ENCODE peak calls at places on chromosomes 4 and X, in five cellular contexts. G is A549, A is K562, L is GM12878, H is HepG2. S is an unnamed sample.

GRCh38 chr4:38470708-38471262 is 193.2 kb upstream of the KLF3 start:
- DNase-seq in G (no peak), A (no peak), L (no peak), H (no peak), S (no peak)

GRCh38 chr4:84750260-84750955 is 167.5 kb downstream of the CDS1 start:
- DNase-seq in G (peak), A (peak), L (no peak), H (peak), S (peak)

GRCh38 chr4:4492161-4492847 is 49.5 kb downstream of the STX18 start:
- DNase-seq in G (no peak), A (no peak), L (peak), H (no peak), S (no peak)

GRCh38 chr4:115126487-115126886 is 13.1 kb upstream of the NDST4 start:
- DNase-seq in G (no peak), A (no peak), L (no peak), H (no peak), S (no peak)

GRCh38 chrX:130012683-130013082 is 30.2 kb downstream of the BCORL1 start:
- DNase-seq in G (no peak), A (no peak), L (no peak), H (no peak), S (no peak)

GRCh38 chr4:181478675-181479074 is 764.5 kb upstream of the TENM3 start:
- DNase-seq in G (no peak), A (no peak), L (no peak), H (no peak), S (no peak)

GRCh38 chrX:81336455-81337144 is 134.7 kb downstream of the SH3BGRL start:
- DNase-seq in G (no peak), A (no peak), L (no peak), H (no peak), S (no peak)

GRCh38 chrX:78514852-78515251 is 144.3 kb downstream of the RTL3 start:
- DNase-seq in G (no peak), A (no peak), L (no peak), H (no peak), S (no peak)

GRCh38 chrX:136147320-136147901 is at the start of gene FHL1:
- DNase-seq in G (peak), A (peak), L (no peak), H (no peak), S (no peak)

DNA sequence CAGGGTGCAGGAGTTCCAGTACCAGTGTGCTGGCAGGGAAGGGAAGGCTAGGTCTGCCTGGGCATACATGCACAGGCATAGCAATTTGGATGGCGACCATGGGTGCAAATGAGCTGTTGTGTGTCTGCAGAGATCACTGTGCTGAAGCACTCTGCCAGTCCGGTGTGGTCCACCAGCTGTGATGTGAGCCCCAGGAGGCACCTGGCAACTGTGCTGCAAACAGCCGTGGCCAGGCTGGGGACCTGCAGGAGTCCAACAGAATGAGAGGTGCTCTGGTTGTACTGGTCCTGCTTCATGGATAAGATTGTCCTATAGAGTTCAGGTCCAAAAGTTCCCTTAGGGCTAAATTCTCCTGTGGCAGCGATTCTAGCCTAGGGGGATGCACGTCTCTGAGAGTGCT is 6.1 kb downstream of the FAM47A start:
- DNase-seq in G (no peak), A (no peak), L (no peak), H (no peak), S (no peak)
- TF ChIP-seq REST in G (no peak), A (no peak), L (no peak), H (no peak), S (no peak)

DNA sequence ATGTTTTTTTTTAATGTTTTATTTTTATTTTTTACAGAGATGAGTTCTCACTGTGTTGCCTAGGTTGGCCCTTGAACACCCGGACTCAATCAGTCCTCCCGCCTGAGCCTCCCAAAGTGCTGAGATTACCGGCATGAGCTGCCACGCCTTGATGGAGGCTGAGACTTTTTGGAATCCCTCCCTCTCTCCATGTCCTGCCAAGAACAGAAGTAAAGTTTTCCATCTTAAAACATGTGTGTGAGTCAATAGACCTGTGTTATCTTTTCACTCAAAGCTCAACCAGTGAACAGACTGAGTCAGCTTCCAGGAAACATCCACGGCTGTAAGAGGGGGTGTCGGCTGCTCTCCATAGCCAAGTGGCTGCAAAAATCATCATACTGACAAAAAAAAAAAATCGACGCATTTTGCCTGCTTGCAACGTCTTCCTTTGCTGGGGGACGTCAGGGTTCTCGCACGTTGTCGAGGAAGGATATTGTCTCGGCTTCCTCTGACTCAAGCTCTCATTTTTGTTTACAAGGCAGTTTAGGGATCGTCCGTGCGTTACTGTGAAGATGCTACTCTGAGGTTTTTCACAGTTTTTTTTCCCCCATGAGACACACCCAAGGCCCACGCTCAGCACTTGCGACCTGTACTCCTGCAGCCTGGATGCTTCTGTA is 10.0 kb upstream of the ASMTL start:
- DNase-seq in G (no peak), A (peak), L (no peak), H (no peak), S (no peak)
- TF ChIP-seq CEBPB in G (no peak), A (no peak), L (no peak), H (no peak), S (no peak)

GRCh38 chrX:153771686-153772607 is 7.9 kb downstream of the PLXNB3 start:
- DNase-seq in G (no peak), A (no peak), L (no peak), H (no peak), S (no peak)
- TF ChIP-seq REST in G (no peak), A (no peak), L (no peak), H (no peak), S (no peak)

DNA sequence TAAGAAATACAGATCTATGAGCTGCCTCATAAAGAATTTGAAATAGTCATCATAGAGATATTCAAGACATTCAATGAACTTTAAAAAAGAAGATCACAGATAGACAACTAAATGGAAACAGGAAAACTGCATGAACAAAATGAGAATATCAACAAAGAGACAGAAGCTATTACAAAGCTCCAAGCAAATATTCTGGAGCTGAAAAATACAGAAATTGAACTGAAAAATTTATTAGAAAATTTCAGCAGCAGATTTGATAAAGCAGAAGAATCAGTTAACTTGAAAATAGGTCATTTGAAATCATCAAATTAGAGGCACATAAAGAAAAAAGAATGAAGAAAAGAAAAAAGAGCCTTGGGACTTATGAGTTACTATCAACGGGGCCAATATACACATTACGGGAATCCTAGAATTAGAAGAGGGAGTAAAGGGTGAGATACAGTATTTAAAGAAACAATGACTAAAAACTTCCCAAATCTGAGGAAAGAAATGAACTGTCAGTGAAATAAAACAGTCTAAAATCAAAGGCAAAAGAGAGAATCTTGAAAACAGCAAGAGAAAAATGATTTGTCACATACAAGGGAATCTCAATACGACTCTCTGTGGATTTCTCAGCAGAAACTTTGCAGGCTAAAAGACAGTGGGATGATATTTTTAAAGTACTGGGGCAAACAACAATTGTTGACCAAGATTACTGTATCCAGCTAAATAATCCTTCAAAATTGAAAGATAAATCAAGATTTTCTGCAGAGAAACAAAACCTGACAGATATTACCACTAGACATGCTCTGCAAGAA is 641.6 kb downstream of the ANKRD50 start:
- DNase-seq in G (no peak), A (no peak), L (no peak), H (no peak), S (no peak)
- TF ChIP-seq CEBPB in G (no peak), A (no peak), L (no peak), H (no peak), S (no peak)

DNA sequence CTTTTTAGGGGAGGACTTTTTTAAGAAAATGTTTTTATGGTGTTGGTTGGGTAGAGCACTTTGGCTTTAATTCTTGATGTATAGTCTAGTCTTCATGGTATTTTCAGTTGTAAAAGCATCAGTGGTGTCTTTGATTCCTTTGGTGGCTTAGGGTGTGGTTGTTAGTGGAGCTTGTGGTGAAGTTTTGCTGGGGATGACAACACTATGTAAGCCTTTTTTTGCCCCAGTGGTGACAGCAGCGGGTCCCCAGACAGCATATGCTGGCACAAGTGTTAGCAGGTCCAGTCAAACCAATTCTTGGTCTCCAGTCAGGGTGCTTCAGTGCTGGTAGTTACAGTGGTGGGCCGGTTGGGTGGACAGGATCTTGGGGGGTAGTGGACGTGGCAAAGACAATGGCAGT is 52.0 kb downstream of the CHIC1 start:
- DNase-seq in G (no peak), A (no peak), L (no peak), H (no peak), S (no peak)
- TF ChIP-seq REST in G (no peak), A (no peak), L (no peak), H (no peak), S (no peak)

GRCh38 chr4:109848501-109848900 is 594 bp downstream of the LRIT3 start:
- DNase-seq in G (no peak), A (no peak), L (no peak), H (no peak), S (no peak)
- TF ChIP-seq CEBPB in G (no peak), A (no peak), L (no peak), H (no peak), S (no peak)

GRCh38 chrX:40131644-40132376 is 34.1 kb upstream of the BCOR start:
- DNase-seq in G (no peak), A (no peak), L (no peak), H (no peak), S (no peak)

GRCh38 chrX:40130207-40130606 is 32.4 kb upstream of the BCOR start:
- DNase-seq in G (peak), A (no peak), L (no peak), H (no peak), S (peak)

GRCh38 chrX:40121618-40122017 is 23.9 kb upstream of the BCOR start:
- DNase-seq in G (no peak), A (no peak), L (no peak), H (no peak), S (no peak)

GRCh38 chrX:40122487-40122886 is 24.7 kb upstream of the BCOR start:
- DNase-seq in G (no peak), A (no peak), L (no peak), H (no peak), S (no peak)

GRCh38 chrX:40127052-40127451 is 29.3 kb upstream of the BCOR start:
- DNase-seq in G (no peak), A (no peak), L (no peak), H (no peak), S (no peak)
- TF ChIP-seq REST in G (no peak), A (no peak), L (no peak), H (no peak), S (no peak)

DNA sequence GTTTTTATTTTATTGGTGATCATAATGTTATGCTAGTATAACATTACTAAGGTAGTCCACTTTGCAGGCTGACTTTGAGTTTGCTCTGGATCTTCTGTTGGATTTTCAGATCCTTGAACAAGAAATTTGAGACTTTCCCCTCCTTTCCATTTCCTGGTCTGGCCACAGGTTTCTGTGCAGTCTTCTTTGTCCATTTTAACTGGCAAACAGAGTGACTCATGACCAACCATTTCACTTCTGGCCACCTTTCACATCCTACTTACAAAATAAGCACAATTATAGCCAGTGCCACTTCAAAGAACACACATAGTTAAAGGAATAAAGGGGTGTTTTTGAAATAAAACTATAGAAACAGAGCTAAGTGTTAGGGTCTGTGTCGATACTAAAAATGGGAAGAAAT is 8.4 kb downstream of the ANK2 start:
- DNase-seq in G (no peak), A (no peak), L (no peak), H (no peak), S (peak)
- TF ChIP-seq CEBPB in G (no peak), A (no peak), L (no peak), H (no peak), S (no peak)

GRCh38 chr4:75042601-75043208 is 109.8 kb downstream of the PARM1 start:
- DNase-seq in G (no peak), A (no peak), L (no peak), H (no peak), S (no peak)

GRCh38 chr4:75036046-75036445 is 103.1 kb downstream of the PARM1 start:
- DNase-seq in G (no peak), A (no peak), L (peak), H (no peak), S (no peak)

GRCh38 chr4:75037253-75037652 is 104.3 kb downstream of the PARM1 start:
- DNase-seq in G (no peak), A (no peak), L (peak), H (no peak), S (no peak)

GRCh38 chr4:75038376-75038775 is 105.5 kb downstream of the PARM1 start:
- DNase-seq in G (no peak), A (no peak), L (no peak), H (no peak), S (no peak)
- TF ChIP-seq REST in G (no peak), A (no peak), L (no peak), H (no peak), S (no peak)